ENCODE peak calls at places on chromosomes 7 and 10, in five cellular contexts. N is cardiac muscle cell; G is HT1080; I is stimulated activated CD8-positive, alpha-beta memory T cell treated with anti-CD3 and anti-CD28 coated beads, Interleukin-12 subunit alpha, Interleukin-12 subunit beta, amount 100 ng/mL, for 1 hour; R is NCI-H2081. E is an unnamed sample.
A peak's percentile ranks its signal among the peaks of the same experiment; 100 is the strongest.

GRCh38 chr7:33195264-33195663 is 65.9 kb downstream of the BBS9 start:
- DNase-seq in I (no peak), G (peak; percentile 53), R (no peak), N (no peak), E (no peak)

GRCh38 chr10:24428410-24428782 is 219.5 kb downstream of the KIAA1217 start:
- DNase-seq in N (no peak), I (no peak), R (no peak), G (peak; percentile 69), E (no peak)

GRCh38 chr10:93993782-93994668 is at the start of gene PLCE1:
- DNase-seq in N (peak; percentile 80), I (no peak), G (peak; percentile 54), R (peak; percentile 68), E (peak; percentile 72)

GRCh38 chr7:37191797-37192196 is 256.9 kb downstream of the ELMO1 start:
- DNase-seq in R (no peak), G (no peak), I (no peak), N (no peak), E (no peak)

GRCh38 chr10:125174360-125174759 is 14.0 kb upstream of the CTBP2 start:
- DNase-seq in G (no peak), I (no peak), R (no peak), N (no peak), E (peak; percentile 44)

GRCh38 chr7:105015631-105015965 is 1.6 kb downstream of the KMT2E start:
- DNase-seq in G (no peak), I (no peak), R (peak; percentile 83), N (peak; percentile 58), E (no peak)

GRCh38 chr10:86599729-86600128 is 54.6 kb upstream of the OPN4 start:
- DNase-seq in N (peak; percentile 76), I (no peak), R (peak; percentile 23), G (peak; percentile 30), E (peak; percentile 47)

GRCh38 chr10:60230892-60231291 is 158.8 kb downstream of the ANK3 start:
- DNase-seq in R (no peak), G (peak; percentile 8), N (no peak), I (no peak), E (no peak)

GRCh38 chr10:91779011-91779605 is 19.1 kb upstream of the TNKS2 start:
- DNase-seq in N (no peak), I (no peak), G (peak; percentile 22), R (no peak), E (no peak)

GRCh38 chr7:93544686-93545085 is 29.8 kb downstream of the CALCR start:
- DNase-seq in N (no peak), I (no peak), G (peak; percentile 26), R (no peak), E (no peak)

GRCh38 chr7:94389381-94389780 is 5.3 kb upstream of the COL1A2 start:
- DNase-seq in N (no peak), G (no peak), R (no peak), I (no peak), E (no peak)

E was measured in type B pancreatic cell.